ENCODE peak calls at places on chromosomes 7 and 10, in eight cellular contexts. L is psoas muscle, V is hepatocyte, U is bronchial epithelial cell, G is lower lobe of right lung, F is PC-3, W is right lobe of liver, D is aorta. T is an unnamed sample.

GRCh38 chr10:29295813-29296212 is 6.9 kb downstream of the LYZL1 start:
- DNase-seq in L (no peak), V (no peak), U (no peak), G (no peak), F (no peak), W (no peak), D (no peak), T (no peak)

GRCh38 chr7:120857558-120858298 is at the start of gene TSPAN12:
- DNase-seq in L (peak; percentile 89), V (peak; percentile 91), U (peak; percentile 46), G (peak; percentile 90), F (peak; percentile 70), W (peak; percentile 92), D (peak; percentile 91), T (peak; percentile 90)

GRCh38 chr10:45375716-45376231 is 1.8 kb downstream of the ALOX5 start:
- DNase-seq in L (no peak), V (no peak), U (no peak), G (no peak), F (no peak), W (no peak), D (no peak), T (no peak)

GRCh38 chr7:84142726-84143125 is 51.9 kb downstream of the SEMA3A start:
- DNase-seq in L (no peak), V (no peak), U (no peak), G (no peak), F (no peak), W (no peak), D (no peak), T (no peak)

GRCh38 chr7:45885264-45885882 is 2.9 kb upstream of the IGFBP1 start:
- DNase-seq in L (no peak), V (no peak), U (peak; percentile 20), G (no peak), F (peak; percentile 84), W (peak; percentile 77), D (no peak), T (no peak)

GRCh38 chr10:61283066-61283465 is 170.1 kb downstream of the TMEM26 start:
- DNase-seq in L (no peak), V (no peak), U (no peak), G (no peak), F (no peak), W (no peak), D (no peak), T (no peak)

GRCh38 chr10:129192344-129193128 is 274.5 kb upstream of the MGMT start:
- DNase-seq in L (peak; percentile 90), V (no peak), U (no peak), G (no peak), F (no peak), W (no peak), D (peak; percentile 66), T (no peak)

GRCh38 chr7:50085344-50085743 is 7.7 kb downstream of the ZPBP start:
- DNase-seq in L (no peak), V (no peak), U (no peak), G (no peak), F (no peak), W (no peak), D (no peak), T (no peak)

GRCh38 chr7:50863053-50863452 is 80.4 kb upstream of the GRB10 start:
- DNase-seq in L (no peak), V (no peak), U (no peak), G (no peak), F (no peak), W (no peak), D (no peak), T (no peak)

GRCh38 chr10:35130588-35131146 is 4.0 kb downstream of the CREM start:
- DNase-seq in L (no peak), V (no peak), U (peak; percentile 24), G (no peak), F (peak; percentile 92), W (no peak), D (no peak), T (no peak)

GRCh38 chr7:90723866-90724265 is 127.7 kb downstream of the CDK14 start:
- DNase-seq in L (no peak), V (no peak), U (no peak), G (no peak), F (no peak), W (no peak), D (no peak), T (no peak)

GRCh38 chr7:140691368-140692045 is 5.0 kb upstream of the NDUFB2 start:
- DNase-seq in L (no peak), V (no peak), U (no peak), G (no peak), F (no peak), W (peak; percentile 33), D (no peak), T (peak; percentile 77)

GRCh38 chr10:77160679-77161078 is 476.9 kb downstream of the KCNMA1 start:
- DNase-seq in L (no peak), V (no peak), U (peak; percentile 99), G (no peak), F (peak; percentile 100), W (no peak), D (no peak), T (no peak)

GRCh38 chr7:97116308-97116707 is 1.2 kb upstream of the SDHAF3 start:
- DNase-seq in L (no peak), V (peak; percentile 29), U (no peak), G (no peak), F (no peak), W (no peak), D (no peak), T (no peak)

GRCh38 chr10:79979310-79979972 is 30.5 kb upstream of the SFTPD start:
- DNase-seq in L (no peak), V (no peak), U (no peak), G (peak; percentile 72), F (no peak), W (no peak), D (no peak), T (no peak)

GRCh38 chr10:26887611-26888215 is 27.0 kb upstream of the ABI1 start:
- DNase-seq in L (no peak), V (no peak), U (peak; percentile 65), G (no peak), F (peak; percentile 35), W (no peak), D (no peak), T (no peak)

GRCh38 chr10:99761395-99761794 is 21.0 kb upstream of the ABCC2 start:
- DNase-seq in L (no peak), V (no peak), U (no peak), G (no peak), F (no peak), W (no peak), D (no peak), T (no peak)

GRCh38 chr7:158816271-158816670 is 13.0 kb downstream of the ESYT2 start:
- DNase-seq in L (no peak), V (peak; percentile 19), U (no peak), G (no peak), F (no peak), W (no peak), D (no peak), T (no peak)

GRCh38 chr7:158815046-158815445 is 14.3 kb downstream of the ESYT2 start:
- DNase-seq in L (peak; percentile 62), V (no peak), U (no peak), G (no peak), F (no peak), W (no peak), D (no peak), T (peak; percentile 43)

GRCh38 chr7:158815471-158816128 is 13.7 kb downstream of the ESYT2 start:
- DNase-seq in L (no peak), V (no peak), U (no peak), G (no peak), F (no peak), W (no peak), D (no peak), T (no peak)

GRCh38 chr7:158818325-158819213 is 10.7 kb downstream of the ESYT2 start:
- DNase-seq in L (peak; percentile 96), V (peak; percentile 90), U (peak; percentile 97), G (peak; percentile 92), F (peak; percentile 92), W (peak; percentile 86), D (peak; percentile 94), T (peak; percentile 79)

GRCh38 chr7:158816995-158817394 is 12.3 kb downstream of the ESYT2 start:
- DNase-seq in L (no peak), V (peak; percentile 50), U (peak; percentile 85), G (peak; percentile 73), F (peak; percentile 86), W (no peak), D (no peak), T (peak; percentile 56)
- H3K4me3 ChIP-seq in L (peak overlapping the region; percentile 23), V (no peak overlapping the region), U (no peak overlapping the region), G (no peak overlapping the region), F (peak overlapping the region; percentile 67), W (no peak overlapping the region), D (no peak overlapping the region), T (no peak overlapping the region)

GRCh38 chr10:12214763-12215218 is 18.8 kb downstream of the CDC123 start:
- DNase-seq in L (no peak), V (peak; percentile 80), U (peak; percentile 37), G (no peak), F (peak; percentile 28), W (no peak), D (no peak), T (peak; percentile 40)
- H3K36me3 ChIP-seq in L (peaks cover 81% of the 10 kb centered on the region), V (peaks cover 6% of the 10 kb centered on the region), U (peaks cover 6% of the 10 kb centered on the region), G (peaks cover 75% of the 10 kb centered on the region), F (peaks cover 27% of the 10 kb centered on the region), W (peaks cover 38% of the 10 kb centered on the region), D (peaks cover 5% of the 10 kb centered on the region), T (peaks cover 14% of the 10 kb centered on the region)

DNA sequence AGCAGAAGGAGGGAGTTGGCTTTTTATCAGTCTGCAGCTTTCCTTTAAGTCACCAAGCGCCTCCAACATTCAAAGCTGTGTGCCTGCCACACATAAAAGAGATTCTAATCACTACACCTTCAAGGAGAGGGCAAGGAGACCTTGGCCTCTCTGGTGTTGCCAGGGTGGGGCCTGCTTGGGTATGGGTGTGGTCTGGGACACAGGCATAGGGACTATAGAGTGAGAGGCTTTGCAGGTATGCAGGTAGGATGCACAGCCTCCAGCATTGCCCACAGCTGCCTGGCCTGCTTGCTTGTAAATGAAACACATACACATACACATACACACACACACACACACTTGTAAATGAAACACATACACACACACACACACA is 397.9 kb downstream of the PLXNA4 start:
- DNase-seq in L (no peak), V (no peak), U (no peak), G (no peak), F (no peak), W (no peak), D (no peak), T (no peak)
- H3K27me3 ChIP-seq in L (no peaks in the 10 kb centered on the region), V (no peaks in the 10 kb centered on the region), U (no peaks in the 10 kb centered on the region), G (no peaks in the 10 kb centered on the region), F (no peaks in the 10 kb centered on the region), W (no peaks in the 10 kb centered on the region), D (no peaks in the 10 kb centered on the region), T (no peaks in the 10 kb centered on the region)

GRCh38 chr10:43316516-43316915 is 49.7 kb upstream of the RASGEF1A start:
- DNase-seq in L (no peak), V (no peak), U (no peak), G (no peak), F (no peak), W (no peak), D (no peak), T (no peak)
- H3K4me3 ChIP-seq in L (no peak overlapping the region), V (no peak overlapping the region), U (no peak overlapping the region), G (no peak overlapping the region), F (no peak overlapping the region), W (no peak overlapping the region), D (no peak overlapping the region), T (no peak overlapping the region)

T was measured in H7.